ENCODE peak calls at places on chromosomes 4 and X, in four cellular contexts. One of them, this sample, is unnamed. For H3K4me1, the result is how much of the 10 kb centered on the place peaks cover.

GRCh38 chrX:118595501-118596042 is 100.0 kb downstream of the DOCK11 start:
- DNase-seq in spleen: no peak
- DNase-seq in heart right ventricle: no peak
- DNase-seq in mucosa of descending colon: no peak
- DNase-seq in this sample: no peak

GRCh38 chr4:59380841-59381366 is 1819.2 kb upstream of the ADGRL3 start:
- DNase-seq in spleen: no peak
- DNase-seq in heart right ventricle: no peak
- DNase-seq in mucosa of descending colon: no peak
- DNase-seq in this sample: no peak

GRCh38 chr4:174598800-174599199 is 76.5 kb upstream of the HPGD start:
- DNase-seq in spleen: no peak
- DNase-seq in heart right ventricle: no peak
- DNase-seq in mucosa of descending colon: no peak
- DNase-seq in this sample: no peak

GRCh38 chr4:147367841-147368385 is 113.0 kb upstream of the EDNRA start:
- DNase-seq in spleen: no peak
- DNase-seq in heart right ventricle: no peak
- DNase-seq in mucosa of descending colon: no peak
- DNase-seq in this sample: no peak

GRCh38 chrX:134469481-134469880 is 9.5 kb downstream of the HPRT1 start:
- DNase-seq in spleen: no peak
- DNase-seq in heart right ventricle: no peak
- DNase-seq in mucosa of descending colon: no peak
- DNase-seq in this sample: no peak

GRCh38 chr4:69617083-69617694 is 22.3 kb downstream of the UGT2A2 start:
- DNase-seq in spleen: no peak
- DNase-seq in heart right ventricle: no peak
- DNase-seq in mucosa of descending colon: no peak
- DNase-seq in this sample: no peak

GRCh38 chr4:21901831-21902230 is 46.7 kb downstream of the KCNIP4 start:
- DNase-seq in spleen: no peak
- DNase-seq in heart right ventricle: no peak
- DNase-seq in mucosa of descending colon: no peak
- DNase-seq in this sample: no peak

GRCh38 chrX:9628779-9629493 is 136.7 kb downstream of the GPR143 start:
- DNase-seq in spleen: no peak
- DNase-seq in heart right ventricle: no peak
- DNase-seq in mucosa of descending colon: no peak
- DNase-seq in this sample: no peak

GRCh38 chrX:47540754-47541538 is 20.1 kb upstream of the ARAF start:
- DNase-seq in spleen: no peak
- DNase-seq in heart right ventricle: peak
- DNase-seq in mucosa of descending colon: peak
- DNase-seq in this sample: no peak

GRCh38 chr4:56086073-56086521 is 137.4 kb downstream of the CEP135 start:
- DNase-seq in spleen: no peak
- DNase-seq in heart right ventricle: no peak
- DNase-seq in mucosa of descending colon: no peak
- DNase-seq in this sample: no peak

GRCh38 chr4:6273661-6273990 is 4.0 kb downstream of the WFS1 start:
- DNase-seq in spleen: no peak
- DNase-seq in heart right ventricle: no peak
- DNase-seq in mucosa of descending colon: no peak
- DNase-seq in this sample: no peak
- H3K4me1 ChIP-seq in spleen: half or more
- H3K4me1 ChIP-seq in heart right ventricle: half or more
- H3K4me1 ChIP-seq in mucosa of descending colon: under half
- H3K4me1 ChIP-seq in this sample: under half

DNA sequence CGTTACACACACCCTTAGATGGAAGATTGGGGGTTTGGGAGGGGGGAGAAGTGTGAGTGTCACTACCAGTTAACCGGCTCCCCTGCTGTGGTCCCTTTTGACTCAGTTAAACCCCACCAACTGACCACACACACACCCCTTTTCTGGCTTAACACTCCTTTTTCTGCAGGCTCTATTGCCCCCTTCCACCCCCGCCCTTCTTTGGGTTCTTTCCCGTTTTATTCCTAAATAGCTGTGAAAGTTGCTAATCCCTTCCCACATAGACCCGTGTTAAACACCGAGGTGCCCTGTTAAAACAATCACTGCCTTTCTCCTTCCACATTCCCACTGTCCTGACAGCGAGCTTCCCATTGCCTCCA is 3.7 kb upstream of the NR3C2 start:
- DNase-seq in spleen: no peak
- DNase-seq in heart right ventricle: no peak
- DNase-seq in mucosa of descending colon: no peak
- DNase-seq in this sample: no peak
- H3K4me1 ChIP-seq in spleen: under half
- H3K4me1 ChIP-seq in heart right ventricle: under half
- H3K4me1 ChIP-seq in mucosa of descending colon: under half
- H3K4me1 ChIP-seq in this sample: under half

DNA sequence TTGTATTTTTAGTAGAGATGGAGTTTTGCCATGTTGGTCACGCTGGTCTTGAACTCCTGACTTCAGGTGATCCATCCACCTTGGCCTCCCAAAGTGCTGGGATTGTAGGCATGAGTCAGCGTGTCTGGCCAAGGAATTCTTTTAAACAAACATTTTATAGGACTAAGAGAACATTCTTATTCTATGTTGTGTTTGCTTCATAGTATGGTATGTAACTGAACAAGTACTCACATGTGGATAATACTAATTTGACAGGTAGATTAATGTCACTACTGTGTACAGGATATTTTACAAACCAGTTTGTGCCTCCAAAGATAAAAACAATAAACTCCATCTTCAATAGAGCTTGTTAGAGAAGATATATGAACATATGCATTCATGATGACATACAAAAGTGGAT is 1353.4 kb downstream of the PCDH7 start:
- DNase-seq in spleen: no peak
- DNase-seq in heart right ventricle: no peak
- DNase-seq in mucosa of descending colon: no peak
- DNase-seq in this sample: no peak
- H3K4me1 ChIP-seq in spleen: under half
- H3K4me1 ChIP-seq in heart right ventricle: under half
- H3K4me1 ChIP-seq in mucosa of descending colon: under half
- H3K4me1 ChIP-seq in this sample: under half

GRCh38 chr4:2483237-2483636 is 14.3 kb downstream of the RNF4 start:
- DNase-seq in spleen: no peak
- DNase-seq in heart right ventricle: no peak
- DNase-seq in mucosa of descending colon: no peak
- DNase-seq in this sample: no peak
- H3K4me1 ChIP-seq in spleen: half or more
- H3K4me1 ChIP-seq in heart right ventricle: half or more
- H3K4me1 ChIP-seq in mucosa of descending colon: half or more
- H3K4me1 ChIP-seq in this sample: under half

GRCh38 chr4:1715002-1715761 is 3.1 kb upstream of the SLBP start:
- DNase-seq in spleen: peak
- DNase-seq in heart right ventricle: no peak
- DNase-seq in mucosa of descending colon: peak
- DNase-seq in this sample: no peak

GRCh38 chr4:1713003-1713397 is 881 bp upstream of the SLBP start:
- DNase-seq in spleen: no peak
- DNase-seq in heart right ventricle: no peak
- DNase-seq in mucosa of descending colon: no peak
- DNase-seq in this sample: peak

GRCh38 chr4:1716065-1716945 is 4.2 kb upstream of the SLBP start:
- DNase-seq in spleen: peak
- DNase-seq in heart right ventricle: no peak
- DNase-seq in mucosa of descending colon: no peak
- DNase-seq in this sample: peak

GRCh38 chr4:1712216-1713002 is at the start of gene SLBP:
- DNase-seq in spleen: peak
- DNase-seq in heart right ventricle: peak
- DNase-seq in mucosa of descending colon: peak
- DNase-seq in this sample: peak

DNA sequence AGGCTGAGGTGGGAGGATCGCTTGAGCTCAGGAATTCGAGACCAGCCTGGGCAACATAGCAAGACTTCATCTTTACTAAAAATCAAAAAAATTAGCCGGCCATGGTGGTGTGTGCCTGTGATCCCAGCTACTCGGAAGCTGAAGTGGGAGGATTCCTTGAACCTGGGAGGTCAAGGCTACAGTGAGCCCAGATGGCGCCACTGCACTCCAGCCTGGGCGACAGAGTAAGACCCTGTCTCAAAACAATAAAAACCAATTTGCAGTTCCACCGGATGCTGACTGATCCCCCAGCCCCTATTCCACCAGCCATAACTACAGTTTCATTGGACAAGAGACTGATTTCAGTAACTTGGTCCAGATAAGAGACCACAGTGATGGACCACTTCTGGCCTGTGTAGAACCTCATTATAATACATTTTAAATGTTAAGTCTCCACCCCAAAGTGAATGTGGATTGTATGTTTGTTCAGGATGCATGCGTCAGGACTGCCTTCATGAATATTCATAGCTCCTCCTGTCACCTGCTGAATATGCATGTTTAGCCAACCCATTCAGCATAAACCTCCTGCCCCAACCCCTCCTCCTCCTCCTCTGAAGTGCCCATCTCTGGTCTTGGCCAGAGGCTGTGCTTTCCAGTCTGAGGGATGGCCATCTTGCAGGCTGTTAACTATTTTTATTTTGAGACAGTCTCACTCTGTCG is 2.3 kb upstream of the SLBP start:
- DNase-seq in spleen: peak
- DNase-seq in heart right ventricle: no peak
- DNase-seq in mucosa of descending colon: no peak
- DNase-seq in this sample: no peak
- H3K4me1 ChIP-seq in spleen: half or more
- H3K4me1 ChIP-seq in heart right ventricle: under half
- H3K4me1 ChIP-seq in mucosa of descending colon: under half
- H3K4me1 ChIP-seq in this sample: under half

DNA sequence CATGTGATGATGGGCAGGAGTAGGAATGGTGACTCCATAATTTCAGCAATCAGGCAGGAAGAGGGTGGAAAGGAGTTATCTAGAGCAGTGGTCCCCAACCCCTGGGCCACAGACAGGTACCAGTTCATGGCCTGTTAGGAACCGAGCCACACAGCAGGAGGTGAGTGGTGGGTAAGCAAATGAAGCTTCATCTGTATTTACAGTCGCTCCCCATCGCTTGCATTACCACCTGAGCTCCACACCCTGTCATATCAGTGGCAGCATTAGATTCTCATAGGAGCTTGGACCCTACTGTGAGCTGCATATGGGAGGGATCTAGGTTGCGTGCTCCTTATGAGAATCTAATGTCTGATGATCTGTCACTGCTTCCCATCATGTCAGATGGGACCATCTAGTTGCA is 1.4 kb upstream of the TLR10 start:
- DNase-seq in spleen: no peak
- DNase-seq in heart right ventricle: no peak
- DNase-seq in mucosa of descending colon: no peak
- DNase-seq in this sample: no peak
- H3K4me1 ChIP-seq in spleen: under half
- H3K4me1 ChIP-seq in heart right ventricle: under half
- H3K4me1 ChIP-seq in mucosa of descending colon: under half
- H3K4me1 ChIP-seq in this sample: under half

DNA sequence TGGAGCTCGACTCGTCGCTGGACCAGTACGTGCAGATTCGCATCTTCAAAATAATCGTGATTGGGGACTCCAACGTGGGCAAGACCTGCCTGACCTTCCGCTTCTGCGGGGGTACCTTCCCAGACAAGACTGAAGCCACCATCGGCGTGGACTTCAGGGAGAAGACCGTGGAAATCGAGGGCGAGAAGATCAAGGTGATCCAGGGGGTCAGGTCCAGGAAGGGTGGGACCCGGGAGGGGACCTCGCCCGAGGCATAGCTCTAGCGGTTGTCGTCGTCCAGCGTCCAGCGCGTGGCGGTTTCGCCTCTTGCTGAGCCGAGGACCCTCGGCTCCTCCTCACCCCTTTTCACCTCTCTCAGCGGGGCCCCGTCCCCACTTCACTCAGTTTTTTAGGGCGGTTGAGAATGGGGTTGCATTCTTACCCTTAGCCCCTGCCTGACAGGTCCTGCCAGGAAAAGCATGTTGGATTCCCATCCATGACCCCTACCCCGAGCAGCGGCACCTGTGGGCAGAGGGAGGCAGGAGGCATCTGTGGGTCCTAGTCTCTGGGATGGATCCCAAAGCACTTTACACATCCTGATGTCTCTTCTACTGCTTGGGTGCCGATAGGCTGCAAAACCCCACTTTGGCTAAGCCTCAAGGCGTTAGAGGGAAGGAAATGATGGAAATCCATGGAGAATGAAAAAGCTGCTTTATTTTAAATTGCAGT is 519 bp downstream of the RAB33A start:
- DNase-seq in spleen: peak
- DNase-seq in heart right ventricle: no peak
- DNase-seq in mucosa of descending colon: no peak
- DNase-seq in this sample: no peak
- H3K4me1 ChIP-seq in spleen: under half
- H3K4me1 ChIP-seq in heart right ventricle: under half
- H3K4me1 ChIP-seq in mucosa of descending colon: under half
- H3K4me1 ChIP-seq in this sample: under half

GRCh38 chr4:75666299-75666698 is 6.9 kb downstream of the G3BP2 start:
- DNase-seq in spleen: no peak
- DNase-seq in heart right ventricle: no peak
- DNase-seq in mucosa of descending colon: no peak
- DNase-seq in this sample: no peak
- H3K4me1 ChIP-seq in spleen: half or more
- H3K4me1 ChIP-seq in heart right ventricle: under half
- H3K4me1 ChIP-seq in mucosa of descending colon: under half
- H3K4me1 ChIP-seq in this sample: under half

GRCh38 chr4:94468093-94468492 is 16.4 kb downstream of the PDLIM5 start:
- DNase-seq in spleen: no peak
- DNase-seq in heart right ventricle: no peak
- DNase-seq in mucosa of descending colon: no peak
- DNase-seq in this sample: no peak
- H3K4me1 ChIP-seq in spleen: under half
- H3K4me1 ChIP-seq in heart right ventricle: half or more
- H3K4me1 ChIP-seq in mucosa of descending colon: under half
- H3K4me1 ChIP-seq in this sample: under half

GRCh38 chr4:36249605-36250004 is 5.3 kb upstream of the ARAP2 start:
- DNase-seq in spleen: no peak
- DNase-seq in heart right ventricle: no peak
- DNase-seq in mucosa of descending colon: no peak
- DNase-seq in this sample: no peak

GRCh38 chr4:36255575-36255974 is 11.3 kb upstream of the ARAP2 start:
- DNase-seq in spleen: no peak
- DNase-seq in heart right ventricle: no peak
- DNase-seq in mucosa of descending colon: no peak
- DNase-seq in this sample: no peak

GRCh38 chr4:36256398-36256828 is 12.1 kb upstream of the ARAP2 start:
- DNase-seq in spleen: no peak
- DNase-seq in heart right ventricle: no peak
- DNase-seq in mucosa of descending colon: no peak
- DNase-seq in this sample: no peak

GRCh38 chr4:36251983-36252382 is 7.7 kb upstream of the ARAP2 start:
- DNase-seq in spleen: no peak
- DNase-seq in heart right ventricle: no peak
- DNase-seq in mucosa of descending colon: no peak
- DNase-seq in this sample: no peak

GRCh38 chr4:36254355-36254754 is 10.0 kb upstream of the ARAP2 start:
- DNase-seq in spleen: no peak
- DNase-seq in heart right ventricle: no peak
- DNase-seq in mucosa of descending colon: no peak
- DNase-seq in this sample: no peak
- H3K4me1 ChIP-seq in spleen: under half
- H3K4me1 ChIP-seq in heart right ventricle: under half
- H3K4me1 ChIP-seq in mucosa of descending colon: under half
- H3K4me1 ChIP-seq in this sample: under half

This sample was measured in RWPE2.